ENCODE peak calls at places on chromosomes 1 and 21, in ten cellular contexts. One of them, this sample, is unnamed.

GRCh38 chr1:213530607-213531320 is 457.0 kb upstream of the PROX1 start:
- DNase-seq in T-cell: no peak
- DNase-seq in T-helper 1 cell: no peak
- DNase-seq in nucleus accumbens: no peak
- DNase-seq in progenitor cell of endocrine pancreas: no peak
- DNase-seq in mucosa of gallbladder: no peak
- DNase-seq in activated CD4-positive, CD25-positive, alpha-beta regulatory T cell treated with anti-CD3 and anti-CD28 coated beads, Interleukin-2, amount 50 U/mL, for 72 hours: no peak
- DNase-seq in psoas muscle: no peak
- DNase-seq in stimulated activated CD8-positive, alpha-beta memory T cell treated with anti-CD3 and anti-CD28 coated beads, Interleukin-12 subunit alpha, Interleukin-12 subunit beta, amount 100 ng/mL, for 1 hour: no peak
- DNase-seq in lower leg skin: no peak
- DNase-seq in this sample: no peak

GRCh38 chr1:219120625-219121544 is 52.8 kb upstream of the LYPLAL1 start:
- DNase-seq in activated CD4-positive, CD25-positive, alpha-beta regulatory T cell treated with anti-CD3 and anti-CD28 coated beads, Interleukin-2, amount 50 U/mL, for 72 hours: no peak
- DNase-seq in stimulated activated CD8-positive, alpha-beta memory T cell treated with anti-CD3 and anti-CD28 coated beads, Interleukin-12 subunit alpha, Interleukin-12 subunit beta, amount 100 ng/mL, for 1 hour: no peak
- DNase-seq in progenitor cell of endocrine pancreas: no peak
- DNase-seq in T-cell: no peak
- DNase-seq in T-helper 1 cell: no peak
- DNase-seq in mucosa of gallbladder: no peak
- DNase-seq in psoas muscle: peak; percentile 40
- DNase-seq in nucleus accumbens: no peak
- DNase-seq in lower leg skin: peak; percentile 87
- DNase-seq in this sample: no peak

GRCh38 chr1:15027515-15027948 is 126.0 kb upstream of the TMEM51 start:
- DNase-seq in activated CD4-positive, CD25-positive, alpha-beta regulatory T cell treated with anti-CD3 and anti-CD28 coated beads, Interleukin-2, amount 50 U/mL, for 72 hours: peak; percentile 49
- DNase-seq in T-cell: no peak
- DNase-seq in psoas muscle: peak; percentile 74
- DNase-seq in nucleus accumbens: peak; percentile 50
- DNase-seq in stimulated activated CD8-positive, alpha-beta memory T cell treated with anti-CD3 and anti-CD28 coated beads, Interleukin-12 subunit alpha, Interleukin-12 subunit beta, amount 100 ng/mL, for 1 hour: no peak
- DNase-seq in progenitor cell of endocrine pancreas: peak; percentile 66
- DNase-seq in T-helper 1 cell: no peak
- DNase-seq in mucosa of gallbladder: peak; percentile 58
- DNase-seq in lower leg skin: peak; percentile 96
- DNase-seq in this sample: no peak

GRCh38 chr1:79040424-79041089 is 34.0 kb upstream of the ADGRL4 start:
- DNase-seq in progenitor cell of endocrine pancreas: no peak
- DNase-seq in T-helper 1 cell: peak; percentile 68
- DNase-seq in lower leg skin: no peak
- DNase-seq in psoas muscle: no peak
- DNase-seq in stimulated activated CD8-positive, alpha-beta memory T cell treated with anti-CD3 and anti-CD28 coated beads, Interleukin-12 subunit alpha, Interleukin-12 subunit beta, amount 100 ng/mL, for 1 hour: no peak
- DNase-seq in T-cell: no peak
- DNase-seq in mucosa of gallbladder: no peak
- DNase-seq in nucleus accumbens: no peak
- DNase-seq in activated CD4-positive, CD25-positive, alpha-beta regulatory T cell treated with anti-CD3 and anti-CD28 coated beads, Interleukin-2, amount 50 U/mL, for 72 hours: no peak
- DNase-seq in this sample: no peak

GRCh38 chr1:65688215-65688566 is 104.5 kb upstream of the PDE4B start:
- DNase-seq in nucleus accumbens: no peak
- DNase-seq in stimulated activated CD8-positive, alpha-beta memory T cell treated with anti-CD3 and anti-CD28 coated beads, Interleukin-12 subunit alpha, Interleukin-12 subunit beta, amount 100 ng/mL, for 1 hour: no peak
- DNase-seq in mucosa of gallbladder: no peak
- DNase-seq in lower leg skin: no peak
- DNase-seq in progenitor cell of endocrine pancreas: no peak
- DNase-seq in T-cell: no peak
- DNase-seq in psoas muscle: no peak
- DNase-seq in activated CD4-positive, CD25-positive, alpha-beta regulatory T cell treated with anti-CD3 and anti-CD28 coated beads, Interleukin-2, amount 50 U/mL, for 72 hours: no peak
- DNase-seq in T-helper 1 cell: no peak
- DNase-seq in this sample: no peak

GRCh38 chr1:227546055-227546454 is 17.3 kb upstream of the ZNF678 start:
- DNase-seq in T-helper 1 cell: no peak
- DNase-seq in activated CD4-positive, CD25-positive, alpha-beta regulatory T cell treated with anti-CD3 and anti-CD28 coated beads, Interleukin-2, amount 50 U/mL, for 72 hours: no peak
- DNase-seq in psoas muscle: peak; percentile 48
- DNase-seq in lower leg skin: no peak
- DNase-seq in nucleus accumbens: no peak
- DNase-seq in stimulated activated CD8-positive, alpha-beta memory T cell treated with anti-CD3 and anti-CD28 coated beads, Interleukin-12 subunit alpha, Interleukin-12 subunit beta, amount 100 ng/mL, for 1 hour: no peak
- DNase-seq in mucosa of gallbladder: no peak
- DNase-seq in progenitor cell of endocrine pancreas: no peak
- DNase-seq in T-cell: no peak
- DNase-seq in this sample: no peak

GRCh38 chr1:206856674-206857464 is 8.6 kb upstream of the IL20 start:
- DNase-seq in lower leg skin: peak; percentile 63
- DNase-seq in progenitor cell of endocrine pancreas: no peak
- DNase-seq in activated CD4-positive, CD25-positive, alpha-beta regulatory T cell treated with anti-CD3 and anti-CD28 coated beads, Interleukin-2, amount 50 U/mL, for 72 hours: no peak
- DNase-seq in psoas muscle: no peak
- DNase-seq in nucleus accumbens: no peak
- DNase-seq in stimulated activated CD8-positive, alpha-beta memory T cell treated with anti-CD3 and anti-CD28 coated beads, Interleukin-12 subunit alpha, Interleukin-12 subunit beta, amount 100 ng/mL, for 1 hour: no peak
- DNase-seq in T-cell: no peak
- DNase-seq in T-helper 1 cell: peak; percentile 19
- DNase-seq in mucosa of gallbladder: no peak
- DNase-seq in this sample: no peak

GRCh38 chr1:6257541-6258069 is 3.3 kb downstream of the GPR153 start:
- DNase-seq in lower leg skin: no peak
- DNase-seq in progenitor cell of endocrine pancreas: no peak
- DNase-seq in nucleus accumbens: no peak
- DNase-seq in mucosa of gallbladder: no peak
- DNase-seq in psoas muscle: no peak
- DNase-seq in T-helper 1 cell: no peak
- DNase-seq in T-cell: no peak
- DNase-seq in stimulated activated CD8-positive, alpha-beta memory T cell treated with anti-CD3 and anti-CD28 coated beads, Interleukin-12 subunit alpha, Interleukin-12 subunit beta, amount 100 ng/mL, for 1 hour: no peak
- DNase-seq in activated CD4-positive, CD25-positive, alpha-beta regulatory T cell treated with anti-CD3 and anti-CD28 coated beads, Interleukin-2, amount 50 U/mL, for 72 hours: no peak
- DNase-seq in this sample: no peak

GRCh38 chr21:36572091-36572490 is 92.2 kb upstream of the CLDN14 start:
- DNase-seq in activated CD4-positive, CD25-positive, alpha-beta regulatory T cell treated with anti-CD3 and anti-CD28 coated beads, Interleukin-2, amount 50 U/mL, for 72 hours: no peak
- DNase-seq in T-helper 1 cell: no peak
- DNase-seq in mucosa of gallbladder: no peak
- DNase-seq in lower leg skin: no peak
- DNase-seq in psoas muscle: no peak
- DNase-seq in progenitor cell of endocrine pancreas: no peak
- DNase-seq in stimulated activated CD8-positive, alpha-beta memory T cell treated with anti-CD3 and anti-CD28 coated beads, Interleukin-12 subunit alpha, Interleukin-12 subunit beta, amount 100 ng/mL, for 1 hour: no peak
- DNase-seq in T-cell: no peak
- DNase-seq in nucleus accumbens: no peak
- DNase-seq in this sample: no peak

GRCh38 chr21:36584980-36585940 is 105.3 kb upstream of the CLDN14 start:
- DNase-seq in nucleus accumbens: no peak
- DNase-seq in psoas muscle: no peak
- DNase-seq in activated CD4-positive, CD25-positive, alpha-beta regulatory T cell treated with anti-CD3 and anti-CD28 coated beads, Interleukin-2, amount 50 U/mL, for 72 hours: no peak
- DNase-seq in T-helper 1 cell: no peak
- DNase-seq in stimulated activated CD8-positive, alpha-beta memory T cell treated with anti-CD3 and anti-CD28 coated beads, Interleukin-12 subunit alpha, Interleukin-12 subunit beta, amount 100 ng/mL, for 1 hour: no peak
- DNase-seq in mucosa of gallbladder: no peak
- DNase-seq in progenitor cell of endocrine pancreas: no peak
- DNase-seq in lower leg skin: no peak
- DNase-seq in T-cell: peak; percentile 14
- DNase-seq in this sample: no peak

GRCh38 chr1:245155186-245156040 is 628 bp downstream of the KIF26B start:
- DNase-seq in mucosa of gallbladder: no peak
- DNase-seq in lower leg skin: peak; percentile 80
- DNase-seq in psoas muscle: no peak
- DNase-seq in nucleus accumbens: peak; percentile 47
- DNase-seq in T-cell: no peak
- DNase-seq in stimulated activated CD8-positive, alpha-beta memory T cell treated with anti-CD3 and anti-CD28 coated beads, Interleukin-12 subunit alpha, Interleukin-12 subunit beta, amount 100 ng/mL, for 1 hour: no peak
- DNase-seq in T-helper 1 cell: no peak
- DNase-seq in activated CD4-positive, CD25-positive, alpha-beta regulatory T cell treated with anti-CD3 and anti-CD28 coated beads, Interleukin-2, amount 50 U/mL, for 72 hours: no peak
- DNase-seq in progenitor cell of endocrine pancreas: no peak
- DNase-seq in this sample: peak; percentile 13

GRCh38 chr1:228921473-228921872 is 186.2 kb downstream of the RHOU start:
- DNase-seq in psoas muscle: no peak
- DNase-seq in T-cell: no peak
- DNase-seq in nucleus accumbens: no peak
- DNase-seq in T-helper 1 cell: peak; percentile 15
- DNase-seq in activated CD4-positive, CD25-positive, alpha-beta regulatory T cell treated with anti-CD3 and anti-CD28 coated beads, Interleukin-2, amount 50 U/mL, for 72 hours: no peak
- DNase-seq in mucosa of gallbladder: no peak
- DNase-seq in stimulated activated CD8-positive, alpha-beta memory T cell treated with anti-CD3 and anti-CD28 coated beads, Interleukin-12 subunit alpha, Interleukin-12 subunit beta, amount 100 ng/mL, for 1 hour: no peak
- DNase-seq in progenitor cell of endocrine pancreas: no peak
- DNase-seq in lower leg skin: peak; percentile 75
- DNase-seq in this sample: no peak

GRCh38 chr1:42325014-42325402 is 10.0 kb downstream of the FOXJ3 start:
- DNase-seq in nucleus accumbens: no peak
- DNase-seq in stimulated activated CD8-positive, alpha-beta memory T cell treated with anti-CD3 and anti-CD28 coated beads, Interleukin-12 subunit alpha, Interleukin-12 subunit beta, amount 100 ng/mL, for 1 hour: no peak
- DNase-seq in T-helper 1 cell: no peak
- DNase-seq in activated CD4-positive, CD25-positive, alpha-beta regulatory T cell treated with anti-CD3 and anti-CD28 coated beads, Interleukin-2, amount 50 U/mL, for 72 hours: no peak
- DNase-seq in mucosa of gallbladder: no peak
- DNase-seq in progenitor cell of endocrine pancreas: no peak
- DNase-seq in T-cell: no peak
- DNase-seq in psoas muscle: no peak
- DNase-seq in lower leg skin: no peak
- DNase-seq in this sample: no peak

GRCh38 chr21:33071878-33072306 is 2.0 kb downstream of the OLIG1 start:
- DNase-seq in progenitor cell of endocrine pancreas: no peak
- DNase-seq in mucosa of gallbladder: no peak
- DNase-seq in activated CD4-positive, CD25-positive, alpha-beta regulatory T cell treated with anti-CD3 and anti-CD28 coated beads, Interleukin-2, amount 50 U/mL, for 72 hours: no peak
- DNase-seq in stimulated activated CD8-positive, alpha-beta memory T cell treated with anti-CD3 and anti-CD28 coated beads, Interleukin-12 subunit alpha, Interleukin-12 subunit beta, amount 100 ng/mL, for 1 hour: no peak
- DNase-seq in T-cell: no peak
- DNase-seq in lower leg skin: no peak
- DNase-seq in psoas muscle: no peak
- DNase-seq in nucleus accumbens: peak; percentile 15
- DNase-seq in T-helper 1 cell: peak; percentile 8
- DNase-seq in this sample: no peak

GRCh38 chr1:41724248-41724647 is 194.5 kb downstream of the HIVEP3 start:
- DNase-seq in T-cell: no peak
- DNase-seq in progenitor cell of endocrine pancreas: no peak
- DNase-seq in lower leg skin: no peak
- DNase-seq in nucleus accumbens: no peak
- DNase-seq in psoas muscle: no peak
- DNase-seq in stimulated activated CD8-positive, alpha-beta memory T cell treated with anti-CD3 and anti-CD28 coated beads, Interleukin-12 subunit alpha, Interleukin-12 subunit beta, amount 100 ng/mL, for 1 hour: no peak
- DNase-seq in activated CD4-positive, CD25-positive, alpha-beta regulatory T cell treated with anti-CD3 and anti-CD28 coated beads, Interleukin-2, amount 50 U/mL, for 72 hours: no peak
- DNase-seq in T-helper 1 cell: no peak
- DNase-seq in mucosa of gallbladder: no peak
- DNase-seq in this sample: no peak

GRCh38 chr1:112637257-112638108 is 17.9 kb downstream of the CAPZA1 start:
- DNase-seq in stimulated activated CD8-positive, alpha-beta memory T cell treated with anti-CD3 and anti-CD28 coated beads, Interleukin-12 subunit alpha, Interleukin-12 subunit beta, amount 100 ng/mL, for 1 hour: no peak
- DNase-seq in mucosa of gallbladder: no peak
- DNase-seq in T-helper 1 cell: no peak
- DNase-seq in nucleus accumbens: peak; percentile 34
- DNase-seq in lower leg skin: no peak
- DNase-seq in psoas muscle: no peak
- DNase-seq in T-cell: no peak
- DNase-seq in progenitor cell of endocrine pancreas: no peak
- DNase-seq in activated CD4-positive, CD25-positive, alpha-beta regulatory T cell treated with anti-CD3 and anti-CD28 coated beads, Interleukin-2, amount 50 U/mL, for 72 hours: no peak
- DNase-seq in this sample: no peak

GRCh38 chr21:31873696-31874599 is 1.1 kb downstream of the HUNK start:
- DNase-seq in mucosa of gallbladder: peak; percentile 39
- DNase-seq in activated CD4-positive, CD25-positive, alpha-beta regulatory T cell treated with anti-CD3 and anti-CD28 coated beads, Interleukin-2, amount 50 U/mL, for 72 hours: peak; percentile 51
- DNase-seq in stimulated activated CD8-positive, alpha-beta memory T cell treated with anti-CD3 and anti-CD28 coated beads, Interleukin-12 subunit alpha, Interleukin-12 subunit beta, amount 100 ng/mL, for 1 hour: no peak
- DNase-seq in psoas muscle: peak; percentile 72
- DNase-seq in lower leg skin: peak; percentile 89
- DNase-seq in nucleus accumbens: peak; percentile 14
- DNase-seq in T-helper 1 cell: peak; percentile 21
- DNase-seq in progenitor cell of endocrine pancreas: peak; percentile 86
- DNase-seq in T-cell: no peak
- DNase-seq in this sample: peak; percentile 32

GRCh38 chr21:41970751-41971653 is 17.2 kb upstream of the C2CD2 start:
- DNase-seq in T-helper 1 cell: no peak
- DNase-seq in mucosa of gallbladder: no peak
- DNase-seq in stimulated activated CD8-positive, alpha-beta memory T cell treated with anti-CD3 and anti-CD28 coated beads, Interleukin-12 subunit alpha, Interleukin-12 subunit beta, amount 100 ng/mL, for 1 hour: no peak
- DNase-seq in psoas muscle: peak; percentile 31
- DNase-seq in progenitor cell of endocrine pancreas: no peak
- DNase-seq in T-cell: no peak
- DNase-seq in nucleus accumbens: no peak
- DNase-seq in lower leg skin: peak; percentile 72
- DNase-seq in activated CD4-positive, CD25-positive, alpha-beta regulatory T cell treated with anti-CD3 and anti-CD28 coated beads, Interleukin-2, amount 50 U/mL, for 72 hours: no peak
- DNase-seq in this sample: no peak

GRCh38 chr1:8517579-8518489 is 199.9 kb downstream of the SLC45A1 start:
- DNase-seq in activated CD4-positive, CD25-positive, alpha-beta regulatory T cell treated with anti-CD3 and anti-CD28 coated beads, Interleukin-2, amount 50 U/mL, for 72 hours: no peak
- DNase-seq in progenitor cell of endocrine pancreas: no peak
- DNase-seq in mucosa of gallbladder: no peak
- DNase-seq in psoas muscle: no peak
- DNase-seq in T-cell: no peak
- DNase-seq in stimulated activated CD8-positive, alpha-beta memory T cell treated with anti-CD3 and anti-CD28 coated beads, Interleukin-12 subunit alpha, Interleukin-12 subunit beta, amount 100 ng/mL, for 1 hour: no peak
- DNase-seq in T-helper 1 cell: no peak
- DNase-seq in nucleus accumbens: no peak
- DNase-seq in lower leg skin: no peak
- DNase-seq in this sample: no peak

GRCh38 chr1:9239622-9240401 is 5.2 kb downstream of the H6PD start:
- DNase-seq in T-cell: peak; percentile 20
- DNase-seq in nucleus accumbens: peak; percentile 33
- DNase-seq in T-helper 1 cell: peak; percentile 80
- DNase-seq in lower leg skin: no peak
- DNase-seq in progenitor cell of endocrine pancreas: no peak
- DNase-seq in mucosa of gallbladder: peak; percentile 63
- DNase-seq in stimulated activated CD8-positive, alpha-beta memory T cell treated with anti-CD3 and anti-CD28 coated beads, Interleukin-12 subunit alpha, Interleukin-12 subunit beta, amount 100 ng/mL, for 1 hour: peak; percentile 5
- DNase-seq in activated CD4-positive, CD25-positive, alpha-beta regulatory T cell treated with anti-CD3 and anti-CD28 coated beads, Interleukin-2, amount 50 U/mL, for 72 hours: peak; percentile 50
- DNase-seq in psoas muscle: peak; percentile 72
- DNase-seq in this sample: peak; percentile 34

This sample was measured in naive B cell.